ENCODE peak calls at places on chromosomes 2 and 18, in nine cellular contexts. N, Q, E, C, X, U, R, T and Z are unnamed samples.

GRCh38 chr18:48662021-48662661 is 123.3 kb downstream of the CTIF start:
- DNase-seq in E (no peak), R (no peak), T (no peak), C (peak; percentile 63), U (no peak), X (peak; percentile 29), N (peak; percentile 63), Q (peak; percentile 24), Z (peak; percentile 42)

GRCh38 chr2:46015671-46016070 is 281.5 kb upstream of the EPAS1 start:
- DNase-seq in N (no peak), T (no peak), Q (no peak), E (no peak), C (no peak), R (no peak), U (no peak), X (no peak), Z (no peak)

GRCh38 chr2:28633739-28634138 is 117.9 kb upstream of the PPP1CB start:
- DNase-seq in T (no peak), X (peak; percentile 46), E (no peak), U (no peak), R (no peak), N (peak; percentile 92), C (peak; percentile 78), Q (peak; percentile 98), Z (no peak)

GRCh38 chr2:68594674-68595492 is 48.5 kb upstream of the PROKR1 start:
- DNase-seq in C (peak; percentile 39), Q (peak; percentile 66), R (peak; percentile 63), X (peak; percentile 48), U (peak; percentile 57), N (peak; percentile 57), T (peak; percentile 48), E (peak; percentile 31), Z (peak; percentile 72)

GRCh38 chr2:8376603-8377423 is 305.0 kb upstream of the ID2 start:
- DNase-seq in T (no peak), Q (no peak), X (no peak), C (no peak), U (no peak), E (no peak), N (peak; percentile 63), R (no peak), Z (no peak)

GRCh38 chr2:29974086-29974485 is 52.7 kb upstream of the ALK start:
- DNase-seq in N (no peak), X (no peak), R (no peak), U (no peak), Q (no peak), E (no peak), C (no peak), T (no peak), Z (no peak)

GRCh38 chr18:78080761-78081160 is 831.1 kb downstream of the GALR1 start:
- DNase-seq in R (no peak), Q (no peak), T (no peak), U (no peak), N (no peak), E (no peak), X (no peak), C (no peak), Z (no peak)

GRCh38 chr2:86283461-86284030 is 53.9 kb downstream of the REEP1 start:
- DNase-seq in N (no peak), Q (peak; percentile 37), U (no peak), E (no peak), X (no peak), T (no peak), C (peak; percentile 69), R (no peak), Z (no peak)

GRCh38 chr2:31558401-31559295 is 22.1 kb downstream of the SRD5A2 start:
- DNase-seq in C (no peak), X (no peak), T (no peak), Q (peak; percentile 82), E (no peak), U (no peak), R (no peak), N (peak; percentile 80), Z (no peak)

GRCh38 chr2:149068996-149069888 is 30.7 kb downstream of the LYPD6B start:
- DNase-seq in N (peak; percentile 90), T (no peak), Q (peak; percentile 90), E (no peak), U (no peak), R (no peak), C (no peak), X (no peak), Z (no peak)

GRCh38 chr2:233544079-233544690 is 22.4 kb downstream of the USP40 start:
- DNase-seq in X (no peak), N (peak; percentile 14), R (no peak), E (no peak), U (no peak), C (no peak), Q (no peak), T (no peak), Z (peak; percentile 34)

GRCh38 chr2:39434233-39434897 is 2.7 kb downstream of the MAP4K3 start:
- DNase-seq in N (peak; percentile 27), U (no peak), Q (no peak), E (no peak), X (no peak), T (no peak), C (no peak), R (no peak), Z (no peak)

GRCh38 chr2:14634885-14635871 is 2.7 kb downstream of the LRATD1 start:
- DNase-seq in C (peak; percentile 75), Q (peak; percentile 82), R (no peak), N (peak; percentile 79), U (no peak), T (peak; percentile 75), X (peak; percentile 67), E (no peak), Z (peak; percentile 81)

DNA sequence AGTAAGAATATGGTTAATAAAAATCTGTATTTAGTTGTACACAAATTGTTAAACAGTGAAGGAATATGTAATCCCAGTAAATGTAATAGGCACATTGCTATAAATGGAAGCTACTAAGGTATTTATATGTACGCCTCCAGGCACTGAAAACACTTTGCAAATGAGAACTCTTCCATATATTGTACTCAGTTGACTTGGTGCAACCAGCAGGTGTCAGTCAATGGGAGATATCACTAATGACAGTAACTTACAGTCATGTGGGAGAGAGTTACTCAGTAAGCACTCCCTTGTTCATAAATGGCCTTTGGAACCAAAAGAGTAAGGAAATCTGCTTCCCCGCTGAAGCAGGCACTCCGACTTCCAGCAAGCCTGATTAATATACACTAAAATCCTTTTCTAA is 5.9 kb downstream of the MDH1 start:
- DNase-seq in T (no peak), R (no peak), X (no peak), C (no peak), Q (peak; percentile 7), E (no peak), N (no peak), U (no peak), Z (no peak)
- TF ChIP-seq EZH2phosphoT487 in T (no peak), R (no peak), X (no peak), C (no peak), Q (no peak), E (no peak), N (no peak), U (no peak), Z (no peak)

DNA sequence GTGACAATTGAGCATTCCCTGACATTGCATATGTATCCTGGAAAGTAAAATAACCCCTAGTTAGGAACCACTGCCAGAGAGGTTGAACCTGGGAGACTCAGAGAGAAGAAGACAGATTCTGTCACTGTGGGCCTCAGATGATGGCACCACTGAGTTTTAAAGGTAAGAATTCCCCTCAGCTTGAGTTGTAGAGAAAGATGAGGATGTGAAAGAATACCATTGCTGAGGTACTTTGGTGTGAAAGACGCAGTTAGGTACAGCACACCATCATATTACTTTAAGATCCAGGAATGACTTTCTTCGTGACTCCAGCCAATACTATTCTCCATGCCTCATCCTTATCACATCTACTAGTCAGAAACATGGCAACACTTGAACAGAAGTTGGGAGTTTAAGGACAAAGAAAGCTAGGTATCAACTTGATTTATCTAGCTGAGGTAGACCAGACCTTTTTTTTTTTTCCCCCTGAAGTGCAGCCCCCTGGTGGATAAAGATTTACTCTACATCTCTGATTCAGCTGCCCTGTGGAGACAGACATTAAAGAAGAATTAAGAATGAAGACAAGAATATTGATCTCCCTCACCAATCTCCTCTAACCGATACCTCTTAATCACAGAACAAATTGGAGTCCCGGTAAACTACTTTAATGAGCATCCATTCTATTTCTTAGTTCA is 630.5 kb upstream of the FANCL start:
- DNase-seq in X (peak; percentile 27), R (peak; percentile 32), E (no peak), N (peak; percentile 10), T (no peak), C (no peak), Q (peak; percentile 25), U (peak; percentile 7), Z (peak; percentile 71)
- TF ChIP-seq EZH2phosphoT487 in X (no peak), R (no peak), E (no peak), N (no peak), T (no peak), C (no peak), Q (no peak), U (no peak), Z (no peak)

DNA sequence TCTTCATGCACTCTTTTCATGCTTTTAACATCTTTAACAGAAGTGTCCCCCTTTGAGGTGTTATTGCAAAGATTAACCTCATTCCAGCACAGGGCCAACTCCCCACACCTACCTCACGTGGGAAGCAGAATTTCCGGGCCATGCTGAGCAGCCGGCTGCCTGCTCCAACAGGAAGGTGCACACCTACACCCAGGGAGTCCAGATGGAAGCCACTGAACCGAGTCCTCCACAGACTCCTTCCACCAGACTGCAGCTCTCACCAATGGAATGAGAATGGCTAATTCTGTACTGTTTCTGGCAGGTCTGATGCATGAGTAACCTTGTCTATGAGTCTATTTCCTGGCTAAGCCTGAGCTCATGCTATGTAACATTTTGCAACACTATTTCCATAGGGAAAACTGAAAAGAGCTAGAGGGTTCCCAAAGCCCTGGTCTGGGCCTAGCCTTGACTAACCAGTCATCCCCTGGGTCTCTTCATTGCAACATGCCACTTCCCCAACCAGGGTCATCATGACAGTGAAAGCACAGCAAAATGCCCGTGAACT is 11.0 kb downstream of the ERFE start:
- DNase-seq in R (no peak), C (peak; percentile 51), U (peak; percentile 14), T (peak; percentile 20), E (no peak), X (no peak), Q (peak; percentile 70), N (peak; percentile 98), Z (no peak)
- TF ChIP-seq EZH2phosphoT487 in R (no peak), C (no peak), U (no peak), T (no peak), E (no peak), X (no peak), Q (no peak), N (no peak), Z (no peak)

GRCh38 chr2:205730191-205730590 is 47.9 kb downstream of the NRP2 start:
- DNase-seq in E (no peak), U (no peak), X (no peak), R (no peak), T (peak; percentile 53), Q (no peak), N (no peak), C (no peak), Z (no peak)

GRCh38 chr2:205732314-205732713 is 50.0 kb downstream of the NRP2 start:
- DNase-seq in R (no peak), Q (no peak), U (no peak), T (no peak), X (no peak), C (no peak), E (no peak), N (no peak), Z (no peak)

GRCh38 chr2:205731521-205731965 is 49.2 kb downstream of the NRP2 start:
- DNase-seq in R (no peak), E (no peak), X (no peak), U (no peak), Q (no peak), N (peak; percentile 92), C (peak; percentile 50), T (no peak), Z (no peak)

GRCh38 chr2:205733082-205733481 is 50.8 kb downstream of the NRP2 start:
- DNase-seq in Q (no peak), X (no peak), U (no peak), N (no peak), T (no peak), E (no peak), R (no peak), C (no peak), Z (no peak)

GRCh38 chr2:205730701-205731271 is 48.5 kb downstream of the NRP2 start:
- DNase-seq in U (no peak), R (no peak), Q (no peak), X (no peak), C (no peak), T (no peak), E (no peak), N (peak; percentile 51), Z (peak; percentile 39)
- TF ChIP-seq EZH2phosphoT487 in U (no peak), R (no peak), Q (no peak), X (no peak), C (no peak), T (no peak), E (no peak), N (no peak), Z (no peak)